ENCODE peak calls at places on chromosomes 11 and 22, in five cellular contexts. U is neural crest cell, G is sciatic nerve, Z is aorta, X is ACHN. W is an unnamed sample.

GRCh38 chr11:3126901-3127691 is 38.0 kb downstream of the OSBPL5 start:
- DNase-seq in U (no peak), G (peak; percentile 55), Z (peak; percentile 66), X (no peak), W (no peak)

GRCh38 chr22:37816543-37817180 is 6.5 kb upstream of the GALR3 start:
- DNase-seq in U (no peak), G (no peak), Z (no peak), X (no peak), W (no peak)

GRCh38 chr11:27861706-27862430 is 161.6 kb upstream of the BDNF start:
- DNase-seq in U (no peak), G (no peak), Z (no peak), X (peak; percentile 68), W (no peak)

GRCh38 chr22:35637254-35637653 is 11.0 kb upstream of the APOL6 start:
- DNase-seq in U (no peak), G (peak; percentile 22), Z (no peak), X (no peak), W (no peak)

GRCh38 chr22:38455530-38456271 is 702 bp upstream of the KCNJ4 start:
- DNase-seq in U (peak; percentile 58), G (no peak), Z (no peak), X (no peak), W (no peak)

GRCh38 chr11:297666-298405 is 1.5 kb downstream of the IFITM5 start:
- DNase-seq in U (no peak), G (peak; percentile 72), Z (peak; percentile 71), X (no peak), W (no peak)

GRCh38 chr11:33690290-33691050 is 10.2 kb downstream of the C11orf91 start:
- DNase-seq in U (no peak), G (peak; percentile 82), Z (peak; percentile 89), X (peak; percentile 88), W (peak; percentile 76)

GRCh38 chr11:3163241-3163981 is 1.7 kb downstream of the OSBPL5 start:
- DNase-seq in U (no peak), G (peak; percentile 57), Z (peak; percentile 55), X (no peak), W (peak; percentile 58)

GRCh38 chr22:38753894-38754246 is 1.9 kb downstream of the SUN2 start:
- DNase-seq in U (no peak), G (no peak), Z (no peak), X (no peak), W (peak; percentile 36)

GRCh38 chr11:2315395-2316168 is 13.8 kb downstream of the TSPAN32 start:
- DNase-seq in U (no peak), G (peak; percentile 64), Z (peak; percentile 72), X (no peak), W (no peak)

GRCh38 chr22:46596819-46597218 is 23.4 kb upstream of the GRAMD4 start:
- DNase-seq in U (no peak), G (no peak), Z (peak; percentile 69), X (no peak), W (peak; percentile 96)

GRCh38 chr11:3807856-3808845 is at the start of gene PGAP2:
- DNase-seq in U (peak; percentile 73), G (peak; percentile 84), Z (peak; percentile 90), X (peak; percentile 69), W (peak; percentile 81)

GRCh38 chr11:36628765-36629199 is 30.7 kb upstream of the RAG2 start:
- DNase-seq in U (no peak), G (no peak), Z (no peak), X (no peak), W (no peak)

GRCh38 chr22:37186228-37186996 is 1.6 kb downstream of the C1QTNF6 start:
- DNase-seq in U (no peak), G (peak; percentile 42), Z (peak; percentile 51), X (peak; percentile 83), W (peak; percentile 46)

GRCh38 chr11:119403021-119403420 is 20.0 kb downstream of the THY1 start:
- DNase-seq in U (no peak), G (no peak), Z (no peak), X (no peak), W (peak; percentile 55)

GRCh38 chr11:126476977-126477376 is 121.5 kb downstream of the ST3GAL4 start:
- DNase-seq in U (no peak), G (no peak), Z (no peak), X (no peak), W (no peak)